ENCODE peak calls at places on chromosomes 4 and X, in five cellular contexts. P is iPS DF 19.7, Z is T-cell, H is T-helper 1 cell, G is GM13977. U is an unnamed sample.
A peak's percentile ranks its signal among the peaks of the same experiment; 100 is the strongest.

GRCh38 chr4:83285022-83285387 is 407 bp upstream of the COQ2 start:
- DNase-seq in P (no peak), Z (peak; percentile 6), H (peak; percentile 11), G (peak; percentile 38), U (no peak)

GRCh38 chr4:54800831-54801530 is 143.2 kb downstream of the KIT start:
- DNase-seq in P (no peak), Z (no peak), H (no peak), G (no peak), U (peak; percentile 4)

GRCh38 chrX:100263650-100264049 is 146.4 kb downstream of the PCDH19 start:
- DNase-seq in P (no peak), Z (no peak), H (no peak), G (no peak), U (no peak)

GRCh38 chr4:83932996-83933395 is 397.1 kb downstream of the GPAT3 start:
- DNase-seq in P (no peak), Z (no peak), H (no peak), G (no peak), U (no peak)

GRCh38 chr4:73816814-73817213 is 19.7 kb upstream of the CXCL6 start:
- DNase-seq in P (no peak), Z (no peak), H (no peak), G (no peak), U (no peak)

GRCh38 chr4:145535202-145535601 is 53.5 kb downstream of the SMAD1 start:
- DNase-seq in P (no peak), Z (no peak), H (no peak), G (no peak), U (no peak)

GRCh38 chrX:126929071-126929470 is 109.5 kb downstream of the PRR32 start:
- DNase-seq in P (no peak), Z (no peak), H (no peak), G (no peak), U (no peak)

GRCh38 chr4:113971706-113972360 is 7.6 kb downstream of the ARSJ start:
- DNase-seq in P (no peak), Z (no peak), H (no peak), G (no peak), U (no peak)

GRCh38 chr4:170827562-170828260 is 738.0 kb upstream of the AADAT start:
- DNase-seq in P (no peak), Z (no peak), H (no peak), G (no peak), U (no peak)

GRCh38 chr4:107018336-107018735 is 17.8 kb downstream of the DKK2 start:
- DNase-seq in P (no peak), Z (no peak), H (no peak), G (no peak), U (no peak)

GRCh38 chrX:101460669-101461068 is 24.6 kb upstream of the ARMCX4 start:
- DNase-seq in P (no peak), Z (no peak), H (no peak), G (no peak), U (no peak)

GRCh38 chr4:88246600-88246999 is 37.8 kb downstream of the PPM1K start:
- DNase-seq in P (no peak), Z (no peak), H (no peak), G (no peak), U (no peak)

GRCh38 chr4:66169341-66169740 is 499.1 kb upstream of the EPHA5 start:
- DNase-seq in P (no peak), Z (no peak), H (no peak), G (peak; percentile 6), U (no peak)

GRCh38 chr4:19438228-19438627 is 813.5 kb upstream of the SLIT2 start:
- DNase-seq in P (no peak), Z (no peak), H (no peak), G (no peak), U (no peak)

U was measured in GM19239.